ENCODE peak calls at places on chromosome X, in six cellular contexts. Q is endothelial cell of umbilical vein, Y is A549, W is K562, O is HepG2, T is GM12878. M is an unnamed sample.
A peak's percentile ranks its signal among the peaks of the same experiment; 100 is the strongest.

GRCh38 chrX:13028871-13029336 is 15.5 kb downstream of the FAM9C start:
- DNase-seq in Q (no peak), Y (peak; percentile 82), W (no peak), O (peak; percentile 51), T (no peak), M (no peak)

GRCh38 chrX:13899607-13900006 is 82.7 kb upstream of the GPM6B start:
- DNase-seq in Q (peak; percentile 15), Y (peak; percentile 6), W (no peak), O (no peak), T (no peak), M (no peak)

GRCh38 chrX:139930923-139931645 is 1.8 kb downstream of the ATP11C start:
- DNase-seq in Q (peak; percentile 42), Y (peak; percentile 16), W (peak; percentile 28), O (peak; percentile 20), T (no peak), M (peak; percentile 51)

GRCh38 chrX:54248309-54248708 is 65.3 kb upstream of the FAM120C start:
- DNase-seq in Q (peak; percentile 18), Y (peak; percentile 48), W (no peak), O (peak; percentile 12), T (no peak), M (peak; percentile 14)

GRCh38 chrX:45755719-45756118 is 555.0 kb upstream of the DIPK2B start:
- DNase-seq in Q (peak; percentile 3), Y (no peak), W (no peak), O (no peak), T (no peak), M (peak; percentile 23)

GRCh38 chrX:43166874-43167273 is 388.9 kb upstream of the PPP1R2C start:
- DNase-seq in Q (no peak), Y (no peak), W (no peak), O (peak; percentile 3), T (no peak), M (no peak)

GRCh38 chrX:90040807-90041206 is 119.1 kb downstream of the TGIF2LX start:
- DNase-seq in Q (no peak), Y (no peak), W (peak; percentile 2), O (no peak), T (no peak), M (no peak)

GRCh38 chrX:63686878-63687714 is 97.9 kb downstream of the ARHGEF9 start:
- DNase-seq in Q (peak; percentile 38), Y (peak; percentile 30), W (peak; percentile 21), O (peak; percentile 23), T (peak; percentile 20), M (peak; percentile 41)

GRCh38 chrX:134026732-134027311 is 41.4 kb upstream of the GPC3 start:
- DNase-seq in Q (peak; percentile 11), Y (peak; percentile 40), W (peak; percentile 14), O (peak; percentile 84), T (no peak), M (peak; percentile 26)

GRCh38 chrX:110146521-110146920 is 143.6 kb downstream of the TMEM164 start:
- DNase-seq in Q (peak; percentile 36), Y (peak; percentile 52), W (peak; percentile 63), O (peak; percentile 45), T (no peak), M (peak; percentile 63)

GRCh38 chrX:20237864-20238263 is 28.8 kb downstream of the RPS6KA3 start:
- DNase-seq in Q (no peak), Y (no peak), W (no peak), O (no peak), T (no peak), M (no peak)

GRCh38 chrX:39985551-39985950 is 112.2 kb downstream of the BCOR start:
- DNase-seq in Q (peak; percentile 21), Y (no peak), W (no peak), O (peak; percentile 40), T (no peak), M (no peak)

GRCh38 chrX:39992300-39992699 is 105.5 kb downstream of the BCOR start:
- DNase-seq in Q (no peak), Y (no peak), W (no peak), O (peak; percentile 73), T (no peak), M (no peak)

GRCh38 chrX:39995457-39995856 is 102.3 kb downstream of the BCOR start:
- DNase-seq in Q (no peak), Y (no peak), W (no peak), O (no peak), T (no peak), M (no peak)

GRCh38 chrX:39988496-39988895 is 109.3 kb downstream of the BCOR start:
- DNase-seq in Q (no peak), Y (no peak), W (no peak), O (no peak), T (no peak), M (no peak)

DNA sequence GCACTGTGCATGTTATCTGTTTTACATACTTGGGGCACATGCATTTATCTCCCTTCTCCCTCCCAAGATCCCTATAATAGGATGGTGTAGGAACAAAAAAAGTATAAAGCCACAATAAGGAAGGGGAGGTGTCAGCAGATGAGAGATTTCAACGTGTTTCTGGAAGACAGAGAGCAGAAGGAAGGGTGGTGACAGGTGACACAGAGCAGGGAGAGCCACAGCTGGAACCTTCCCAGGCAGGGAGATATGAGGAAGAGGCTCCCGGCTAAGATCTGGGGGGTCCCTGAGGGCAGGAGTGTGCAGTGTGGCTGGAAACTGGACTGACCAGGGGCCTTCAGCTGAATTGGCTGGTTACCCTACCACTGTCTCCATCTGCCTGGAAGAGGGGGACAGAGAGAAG is 107.4 kb downstream of the BCOR start:
- DNase-seq in Q (no peak), Y (no peak), W (no peak), O (no peak), T (no peak), M (no peak)
- TF ChIP-seq MYC in Q (no peak), Y (no peak), W (no peak), O (no peak), T (no peak), M (no peak)

GRCh38 chrX:129777218-129777768 is 2.5 kb upstream of the SASH3 start:
- DNase-seq in Q (peak; percentile 44), Y (no peak), W (no peak), O (peak; percentile 19), T (no peak), M (peak; percentile 89)
- TF ChIP-seq POLR2A in Q (no peak), Y (no peak), W (no peak), O (no peak), T (peak; percentile 70), M (peak; percentile 59)

DNA sequence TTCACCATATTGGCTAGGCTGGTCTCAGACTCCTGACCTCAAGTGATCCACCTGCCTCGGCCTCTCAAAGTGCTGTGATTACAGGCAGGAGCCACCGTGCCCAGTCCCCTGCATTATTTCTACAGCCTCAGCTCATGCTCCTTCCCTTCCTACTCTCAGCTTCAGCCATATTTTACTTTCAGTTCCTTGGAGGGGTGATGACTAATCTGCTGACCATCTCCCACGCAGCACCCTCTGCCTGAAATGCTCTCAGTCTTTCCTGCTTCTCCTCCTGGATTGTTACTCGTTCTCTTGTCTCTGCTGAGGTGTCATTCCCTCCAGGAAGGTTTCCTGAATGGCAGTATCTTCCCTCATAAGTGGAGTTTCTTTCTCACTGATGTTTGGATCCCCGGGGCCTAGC is 63.3 kb downstream of the MOSPD2 start:
- DNase-seq in Q (no peak), Y (peak; percentile 44), W (peak; percentile 15), O (no peak), T (no peak), M (peak; percentile 61)
- TF ChIP-seq MYC in Q (no peak), Y (no peak), W (no peak), O (no peak), T (no peak), M (no peak)

GRCh38 chrX:11759172-11759460 is 1.1 kb downstream of the MSL3 start:
- DNase-seq in Q (no peak), Y (no peak), W (no peak), O (no peak), T (no peak), M (no peak)

GRCh38 chrX:11758400-11759171 is 549 bp downstream of the MSL3 start:
- DNase-seq in Q (peak; percentile 78), Y (peak; percentile 89), W (peak; percentile 88), O (peak; percentile 60), T (no peak), M (peak; percentile 83)

GRCh38 chrX:11756354-11757318 is 1.4 kb upstream of the MSL3 start:
- DNase-seq in Q (no peak), Y (no peak), W (no peak), O (no peak), T (no peak), M (peak; percentile 20)

GRCh38 chrX:11757397-11757728 is 674 bp upstream of the MSL3 start:
- DNase-seq in Q (no peak), Y (no peak), W (no peak), O (no peak), T (no peak), M (no peak)

GRCh38 chrX:11757729-11758399 is at the start of gene MSL3:
- DNase-seq in Q (peak; percentile 71), Y (peak; percentile 58), W (peak; percentile 89), O (no peak), T (no peak), M (peak; percentile 67)
- TF ChIP-seq POLR2A in Q (peak; percentile 36), Y (peak; percentile 72), W (peak; percentile 4), O (no peak), T (peak; percentile 68), M (peak; percentile 36)

GRCh38 chrX:15956684-15957083 is 102.1 kb upstream of the AP1S2 start:
- DNase-seq in Q (no peak), Y (no peak), W (no peak), O (no peak), T (no peak), M (no peak)
- TF ChIP-seq MYC in Q (no peak), Y (no peak), W (no peak), O (no peak), T (no peak), M (no peak)

GRCh38 chrX:16711219-16712115 is 1.0 kb downstream of the CTPS2 start:
- DNase-seq in Q (peak; percentile 10), Y (no peak), W (peak; percentile 46), O (peak; percentile 21), T (no peak), M (peak; percentile 4)

GRCh38 chrX:16712825-16713155 is 321 bp upstream of the CTPS2 start:
- DNase-seq in Q (peak; percentile 45), Y (no peak), W (no peak), O (no peak), T (no peak), M (no peak)

GRCh38 chrX:16714504-16714903 is 2.0 kb upstream of the CTPS2 start:
- DNase-seq in Q (no peak), Y (no peak), W (no peak), O (no peak), T (no peak), M (no peak)

GRCh38 chrX:16708016-16708415 is 4.5 kb downstream of the CTPS2 start:
- DNase-seq in Q (no peak), Y (no peak), W (no peak), O (no peak), T (no peak), M (no peak)

GRCh38 chrX:16712116-16712824 is at the start of gene CTPS2:
- DNase-seq in Q (peak; percentile 1), Y (peak; percentile 69), W (peak; percentile 82), O (peak; percentile 39), T (no peak), M (peak; percentile 71)
- TF ChIP-seq POLR2A in Q (no peak), Y (peak; percentile 67), W (peak; percentile 84), O (peak; percentile 59), T (peak; percentile 82), M (no peak)

GRCh38 chrX:50161143-50161542 is 39.7 kb downstream of the AKAP4 start:
- DNase-seq in Q (no peak), Y (no peak), W (no peak), O (no peak), T (no peak), M (peak; percentile 30)
- TF ChIP-seq MYC in Q (no peak), Y (no peak), W (no peak), O (no peak), T (no peak), M (no peak)

M was measured in NB4.